ENCODE peak calls at places on chromosomes 11 and 22, in six cellular contexts. One of them, this sample, is unnamed.

GRCh38 chr22:49632199-49633009 is 195.3 kb downstream of the BRD1 start:
- DNase-seq in fibroblast of villous mesenchyme: peak
- DNase-seq in fibroblast of pulmonary artery: peak
- DNase-seq in HuH-7.5: peak
- DNase-seq in AG04450: no peak
- DNase-seq in M059J: peak
- DNase-seq in this sample: peak

GRCh38 chr11:117815262-117815803 is 9.2 kb downstream of the FXYD2 start:
- DNase-seq in fibroblast of villous mesenchyme: no peak
- DNase-seq in fibroblast of pulmonary artery: no peak
- DNase-seq in HuH-7.5: no peak
- DNase-seq in AG04450: no peak
- DNase-seq in M059J: no peak
- DNase-seq in this sample: no peak

GRCh38 chr11:65454311-65454695 is 31.7 kb downstream of the NEAT1 start:
- DNase-seq in fibroblast of villous mesenchyme: peak
- DNase-seq in fibroblast of pulmonary artery: peak
- DNase-seq in HuH-7.5: no peak
- DNase-seq in AG04450: no peak
- DNase-seq in M059J: no peak
- DNase-seq in this sample: no peak

GRCh38 chr11:79092791-79093313 is 348.0 kb downstream of the TENM4 start:
- DNase-seq in fibroblast of villous mesenchyme: peak
- DNase-seq in fibroblast of pulmonary artery: peak
- DNase-seq in HuH-7.5: no peak
- DNase-seq in AG04450: peak
- DNase-seq in M059J: peak
- DNase-seq in this sample: peak

GRCh38 chr11:122852071-122852831 is 14.0 kb downstream of the CRTAM start:
- DNase-seq in fibroblast of villous mesenchyme: no peak
- DNase-seq in fibroblast of pulmonary artery: no peak
- DNase-seq in HuH-7.5: no peak
- DNase-seq in AG04450: no peak
- DNase-seq in M059J: peak
- DNase-seq in this sample: no peak

GRCh38 chr11:68216171-68216938 is 3.3 kb upstream of the KMT5B start:
- DNase-seq in fibroblast of villous mesenchyme: no peak
- DNase-seq in fibroblast of pulmonary artery: no peak
- DNase-seq in HuH-7.5: no peak
- DNase-seq in AG04450: no peak
- DNase-seq in M059J: peak
- DNase-seq in this sample: peak

GRCh38 chr11:44592125-44592643 is 26.7 kb downstream of the CD82 start:
- DNase-seq in fibroblast of villous mesenchyme: peak
- DNase-seq in fibroblast of pulmonary artery: peak
- DNase-seq in HuH-7.5: no peak
- DNase-seq in AG04450: no peak
- DNase-seq in M059J: no peak
- DNase-seq in this sample: no peak

GRCh38 chr11:43268161-43268560 is 43.6 kb upstream of the API5 start:
- DNase-seq in fibroblast of villous mesenchyme: no peak
- DNase-seq in fibroblast of pulmonary artery: no peak
- DNase-seq in HuH-7.5: no peak
- DNase-seq in AG04450: no peak
- DNase-seq in M059J: peak
- DNase-seq in this sample: no peak

GRCh38 chr11:111512296-111513239 is at the start of gene BTG4:
- DNase-seq in fibroblast of villous mesenchyme: no peak
- DNase-seq in fibroblast of pulmonary artery: no peak
- DNase-seq in HuH-7.5: no peak
- DNase-seq in AG04450: no peak
- DNase-seq in M059J: peak
- DNase-seq in this sample: no peak

GRCh38 chr11:32888805-32889204 is 3.8 kb upstream of the QSER1 start:
- DNase-seq in fibroblast of villous mesenchyme: peak
- DNase-seq in fibroblast of pulmonary artery: peak
- DNase-seq in HuH-7.5: no peak
- DNase-seq in AG04450: peak
- DNase-seq in M059J: peak
- DNase-seq in this sample: no peak

GRCh38 chr11:10538924-10539323 is 2.1 kb downstream of the RNF141 start:
- DNase-seq in fibroblast of villous mesenchyme: no peak
- DNase-seq in fibroblast of pulmonary artery: no peak
- DNase-seq in HuH-7.5: no peak
- DNase-seq in AG04450: no peak
- DNase-seq in M059J: no peak
- DNase-seq in this sample: no peak

GRCh38 chr11:85847436-85847835 is 7.7 kb upstream of the CCDC83 start:
- DNase-seq in fibroblast of villous mesenchyme: no peak
- DNase-seq in fibroblast of pulmonary artery: no peak
- DNase-seq in HuH-7.5: no peak
- DNase-seq in AG04450: no peak
- DNase-seq in M059J: no peak
- DNase-seq in this sample: no peak

GRCh38 chr11:103988595-103988969 is 47.9 kb upstream of the DDI1 start:
- DNase-seq in fibroblast of villous mesenchyme: peak
- DNase-seq in fibroblast of pulmonary artery: peak
- DNase-seq in HuH-7.5: no peak
- DNase-seq in AG04450: peak
- DNase-seq in M059J: peak
- DNase-seq in this sample: no peak

GRCh38 chr11:5280582-5281102 is 10.9 kb upstream of the HBE1 start:
- DNase-seq in fibroblast of villous mesenchyme: peak
- DNase-seq in fibroblast of pulmonary artery: peak
- DNase-seq in HuH-7.5: no peak
- DNase-seq in AG04450: peak
- DNase-seq in M059J: peak
- DNase-seq in this sample: no peak

GRCh38 chr22:49408102-49408836 is 419.4 kb downstream of the BRD1 start:
- DNase-seq in fibroblast of villous mesenchyme: no peak
- DNase-seq in fibroblast of pulmonary artery: no peak
- DNase-seq in HuH-7.5: no peak
- DNase-seq in AG04450: no peak
- DNase-seq in M059J: no peak
- DNase-seq in this sample: no peak

GRCh38 chr11:64851831-64852337 is 7.4 kb upstream of the CDC42BPG start:
- DNase-seq in fibroblast of villous mesenchyme: no peak
- DNase-seq in fibroblast of pulmonary artery: no peak
- DNase-seq in HuH-7.5: no peak
- DNase-seq in AG04450: no peak
- DNase-seq in M059J: no peak
- DNase-seq in this sample: no peak

GRCh38 chr11:104572279-104572678 is 326.0 kb downstream of the CASP12 start:
- DNase-seq in fibroblast of villous mesenchyme: no peak
- DNase-seq in fibroblast of pulmonary artery: peak
- DNase-seq in HuH-7.5: no peak
- DNase-seq in AG04450: no peak
- DNase-seq in M059J: peak
- DNase-seq in this sample: no peak

GRCh38 chr11:44036811-44037657 is 10.7 kb upstream of the ACCSL start:
- DNase-seq in fibroblast of villous mesenchyme: peak
- DNase-seq in fibroblast of pulmonary artery: peak
- DNase-seq in HuH-7.5: peak
- DNase-seq in AG04450: peak
- DNase-seq in M059J: peak
- DNase-seq in this sample: peak

GRCh38 chr11:65493367-65494176 is 5.3 kb upstream of the MALAT1 start:
- DNase-seq in fibroblast of villous mesenchyme: peak
- DNase-seq in fibroblast of pulmonary artery: peak
- DNase-seq in HuH-7.5: no peak
- DNase-seq in AG04450: no peak
- DNase-seq in M059J: peak
- DNase-seq in this sample: peak

This sample was measured in T47D.